ENCODE peak calls at places on chromosomes 13 and 19, in six cellular contexts. B, F, E, Y, S and U are unnamed samples. For H3K4me1 and H3K27me3, the result is how much of the 10 kb centered on the place peaks cover.

GRCh38 chr19:2912306-2912705 is 11.6 kb downstream of the ZNF57 start:
- DNase-seq in B (no peak), F (no peak), E (no peak), Y (no peak), S (no peak), U (no peak)

GRCh38 chr13:62302341-62302740 is 886.7 kb upstream of the PCDH20 start:
- DNase-seq in B (no peak), F (no peak), E (no peak), Y (no peak), S (no peak), U (no peak)

GRCh38 chr13:105410602-105411001 is 1124.9 kb downstream of the EFNB2 start:
- DNase-seq in B (no peak), F (peak), E (peak), Y (peak), S (peak), U (no peak)

GRCh38 chr13:114111577-114111976 is 20.8 kb downstream of the RASA3 start:
- DNase-seq in B (no peak), F (no peak), E (no peak), Y (no peak), S (no peak), U (no peak)

GRCh38 chr19:42396248-42396541 is 6.1 kb upstream of the CNFN start:
- DNase-seq in B (no peak), F (no peak), E (no peak), Y (peak), S (no peak), U (no peak)

GRCh38 chr19:35673121-35673804 is 6.9 kb downstream of the UPK1A start:
- DNase-seq in B (peak), F (peak), E (peak), Y (peak), S (peak), U (no peak)

GRCh38 chr19:29541473-29542253 is 15.9 kb downstream of the VSTM2B start:
- DNase-seq in B (no peak), F (no peak), E (no peak), Y (no peak), S (no peak), U (no peak)

GRCh38 chr13:86846501-86846900 is 824.7 kb upstream of the SLITRK5 start:
- DNase-seq in B (no peak), F (no peak), E (no peak), Y (no peak), S (no peak), U (no peak)

GRCh38 chr19:48962029-48962848 is 2.9 kb upstream of the FTL start:
- DNase-seq in B (peak), F (peak), E (peak), Y (no peak), S (peak), U (no peak)

GRCh38 chr19:48152552-48152951 is 17.6 kb downstream of the LIG1 start:
- DNase-seq in B (peak), F (peak), E (peak), Y (peak), S (peak), U (no peak)

GRCh38 chr13:80337011-80337688 is 3.8 kb downstream of the SPRY2 start:
- DNase-seq in B (no peak), F (no peak), E (no peak), Y (peak), S (no peak), U (no peak)

GRCh38 chr13:44396295-44396962 is 22.8 kb downstream of the SERP2 start:
- DNase-seq in B (no peak), F (peak), E (no peak), Y (no peak), S (no peak), U (no peak)

GRCh38 chr13:32905063-32905863 is 111.0 kb upstream of the KL start:
- DNase-seq in B (no peak), F (no peak), E (no peak), Y (no peak), S (no peak), U (no peak)

GRCh38 chr13:31015207-31015606 is 82.8 kb downstream of the TEX26 start:
- DNase-seq in B (no peak), F (no peak), E (no peak), Y (no peak), S (no peak), U (no peak)

GRCh38 chr13:103965506-103966243 is 899.5 kb upstream of the SLC10A2 start:
- DNase-seq in B (no peak), F (no peak), E (no peak), Y (peak), S (no peak), U (no peak)
- H3K4me1 ChIP-seq in B (under half), F (under half), E (under half), Y (under half), S (under half), U (under half)

GRCh38 chr19:50320596-50320995 is 8.6 kb downstream of the KCNC3 start:
- DNase-seq in B (no peak), F (no peak), E (no peak), Y (no peak), S (no peak), U (no peak)

GRCh38 chr19:50318438-50318837 is 10.7 kb downstream of the KCNC3 start:
- DNase-seq in B (no peak), F (no peak), E (no peak), Y (no peak), S (no peak), U (no peak)

GRCh38 chr19:50320051-50320450 is 9.1 kb downstream of the KCNC3 start:
- DNase-seq in B (no peak), F (no peak), E (no peak), Y (no peak), S (no peak), U (no peak)

GRCh38 chr19:50317115-50317514 is 12.1 kb downstream of the KCNC3 start:
- DNase-seq in B (no peak), F (no peak), E (no peak), Y (no peak), S (no peak), U (no peak)

DNA sequence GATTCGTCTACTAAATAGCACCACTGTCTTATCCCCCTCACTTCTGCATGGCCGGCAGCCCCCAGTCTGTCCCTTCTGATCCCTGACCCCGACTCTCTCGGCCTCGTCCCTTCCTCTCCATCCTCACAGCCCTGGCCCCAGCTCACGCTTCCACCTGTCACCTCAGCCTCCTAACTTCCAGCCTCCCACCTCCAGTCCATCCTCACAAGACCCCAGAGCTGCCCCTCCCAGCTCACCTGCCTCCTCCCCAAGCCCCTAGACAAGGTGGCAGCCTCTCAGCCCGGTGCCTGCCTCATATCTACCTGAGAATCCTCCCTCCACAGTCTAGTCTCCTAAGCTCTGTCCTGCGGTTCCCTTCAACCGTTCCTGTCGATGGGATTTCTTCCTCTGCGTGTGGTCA is 10.0 kb downstream of the KCNC3 start:
- DNase-seq in B (no peak), F (no peak), E (no peak), Y (no peak), S (no peak), U (no peak)
- H3K27me3 ChIP-seq in B (under half), F (under half), E (under half), Y (under half), S (under half), U (under half)

GRCh38 chr19:33388231-33388816 is 14.8 kb downstream of the CEBPG start:
- DNase-seq in B (no peak), F (peak), E (no peak), Y (peak), S (no peak), U (no peak)
- H3K4me1 ChIP-seq in B (under half), F (half or more), E (under half), Y (under half), S (half or more), U (half or more)

GRCh38 chr13:72127031-72127430 is 260.0 kb upstream of the DACH1 start:
- DNase-seq in B (no peak), F (no peak), E (no peak), Y (no peak), S (no peak), U (no peak)

GRCh38 chr13:72129117-72129516 is 262.1 kb upstream of the DACH1 start:
- DNase-seq in B (no peak), F (no peak), E (no peak), Y (no peak), S (no peak), U (no peak)

GRCh38 chr13:72126424-72126823 is 259.4 kb upstream of the DACH1 start:
- DNase-seq in B (no peak), F (no peak), E (no peak), Y (no peak), S (no peak), U (no peak)

GRCh38 chr13:72122661-72123060 is 255.7 kb upstream of the DACH1 start:
- DNase-seq in B (no peak), F (no peak), E (no peak), Y (no peak), S (no peak), U (no peak)

GRCh38 chr13:72125561-72125960 is 258.6 kb upstream of the DACH1 start:
- DNase-seq in B (no peak), F (no peak), E (no peak), Y (no peak), S (no peak), U (no peak)
- H3K27me3 ChIP-seq in B (under half), F (under half), E (under half), Y (under half), S (under half), U (under half)

GRCh38 chr13:72680353-72680752 is 47.1 kb downstream of the MZT1 start:
- DNase-seq in B (no peak), F (no peak), E (no peak), Y (no peak), S (no peak), U (no peak)

GRCh38 chr13:72677431-72677830 is 50.0 kb downstream of the MZT1 start:
- DNase-seq in B (no peak), F (no peak), E (no peak), Y (peak), S (no peak), U (no peak)
- H3K4me1 ChIP-seq in B (under half), F (under half), E (under half), Y (under half), S (under half), U (under half)

GRCh38 chr19:39097299-39097698 is 13.1 kb downstream of the ACP7 start:
- DNase-seq in B (no peak), F (no peak), E (no peak), Y (no peak), S (no peak), U (no peak)
- H3K27me3 ChIP-seq in B (under half), F (under half), E (under half), Y (under half), S (under half), U (under half)

GRCh38 chr19:55481148-55482127 is 3.5 kb upstream of the NAT14 start:
- DNase-seq in B (no peak), F (no peak), E (no peak), Y (no peak), S (peak), U (no peak)

GRCh38 chr19:55477905-55478304 is 1.5 kb downstream of the ZNF628 start:
- DNase-seq in B (no peak), F (no peak), E (no peak), Y (no peak), S (no peak), U (no peak)

GRCh38 chr19:55479045-55479444 is 2.6 kb downstream of the ZNF628 start:
- DNase-seq in B (no peak), F (no peak), E (no peak), Y (no peak), S (no peak), U (no peak)

GRCh38 chr19:55478364-55478763 is 1.9 kb downstream of the ZNF628 start:
- DNase-seq in B (no peak), F (no peak), E (no peak), Y (no peak), S (no peak), U (no peak)

DNA sequence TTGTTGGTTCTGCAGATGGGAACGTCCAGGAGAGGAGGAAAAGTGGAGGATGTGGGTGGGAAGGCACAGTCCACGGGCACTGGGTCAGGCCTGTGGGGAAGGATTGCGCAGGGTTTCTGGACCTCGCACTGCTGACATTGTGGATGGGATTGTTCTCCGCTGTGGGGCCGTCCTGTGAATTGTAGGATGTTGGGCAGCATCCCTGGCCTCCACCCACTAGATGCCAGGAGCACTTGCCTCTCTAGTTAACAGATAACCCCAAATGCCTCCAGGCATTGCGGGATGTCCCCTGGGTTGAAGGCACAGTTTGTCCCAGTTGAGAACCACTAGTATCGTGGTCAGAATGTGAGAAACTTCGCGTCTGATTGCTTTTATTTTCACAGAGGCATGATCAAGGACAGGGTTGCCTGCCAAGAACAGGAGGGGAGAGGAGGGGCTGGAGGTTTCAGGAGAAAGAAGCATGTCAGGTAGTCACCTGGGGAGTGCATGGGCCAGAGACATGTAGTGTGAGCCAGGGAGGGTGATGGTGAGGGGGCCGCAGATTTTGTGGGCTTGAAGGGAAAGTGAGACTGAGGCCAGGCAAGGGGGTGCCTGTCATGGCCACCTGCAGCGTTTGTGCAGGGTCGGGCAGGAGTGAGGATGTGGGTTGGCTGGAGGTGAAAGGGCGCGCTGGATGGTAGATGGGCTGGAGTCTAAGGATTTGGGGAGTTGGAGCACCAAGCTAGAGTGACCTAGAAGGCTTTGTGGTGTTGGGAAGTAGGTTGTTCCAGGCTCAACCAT is 3.2 kb downstream of the ZNF628 start:
- DNase-seq in B (no peak), F (peak), E (no peak), Y (no peak), S (no peak), U (no peak)
- H3K4me1 ChIP-seq in B (under half), F (half or more), E (under half), Y (under half), S (half or more), U (under half)

GRCh38 chr13:36130542-36131214 is 504 bp downstream of the DCLK1 start:
- DNase-seq in B (no peak), F (peak), E (no peak), Y (peak), S (peak), U (no peak)
- H3K27me3 ChIP-seq in B (under half), F (under half), E (under half), Y (under half), S (under half), U (under half)